ENCODE peak calls at places on chromosomes 16 and 17, in five cellular contexts. A is neural progenitor cell, M is PC-3, F is SK-N-SH, U is HCT116. K is an unnamed sample.

GRCh38 chr16:19710191-19710908 is 7.7 kb downstream of the KNOP1 start:
- DNase-seq in A (peak), M (no peak), F (no peak), U (no peak), K (no peak)

GRCh38 chr16:73616186-73616585 is 568.3 kb upstream of the ZFHX3 start:
- DNase-seq in A (peak), M (no peak), F (no peak), U (peak), K (peak)

GRCh38 chr16:71205482-71206131 is 24.9 kb downstream of the HYDIN start:
- DNase-seq in A (no peak), M (no peak), F (no peak), U (no peak), K (no peak)

GRCh38 chr17:80879723-80880649 is 111.7 kb upstream of the CHMP6 start:
- DNase-seq in A (no peak), M (no peak), F (no peak), U (no peak), K (no peak)

GRCh38 chr16:2495041-2495440 is 18.7 kb upstream of the ATP6V0C start:
- DNase-seq in A (no peak), M (no peak), F (no peak), U (no peak), K (no peak)

GRCh38 chr17:38898812-38899348 is 26.5 kb upstream of the LASP1NB start:
- DNase-seq in A (no peak), M (peak), F (no peak), U (no peak), K (peak)

GRCh38 chr16:1907226-1907849 is 10.9 kb downstream of the HS3ST6 start:
- DNase-seq in A (peak), M (no peak), F (peak), U (no peak), K (no peak)

GRCh38 chr17:41739661-41740352 is 5.4 kb upstream of the HAP1 start:
- DNase-seq in A (no peak), M (peak), F (no peak), U (no peak), K (no peak)

GRCh38 chr17:30113213-30113612 is 3.4 kb upstream of the NSRP1 start:
- DNase-seq in A (no peak), M (peak), F (no peak), U (no peak), K (peak)

GRCh38 chr16:69501956-69502457 is 63.8 kb upstream of the NFAT5 start:
- DNase-seq in A (no peak), M (no peak), F (no peak), U (no peak), K (peak)

GRCh38 chr17:44188757-44189403 is 2.1 kb downstream of the TMUB2 start:
- DNase-seq in A (no peak), M (no peak), F (no peak), U (no peak), K (no peak)

GRCh38 chr17:2158011-2158410 is 103.1 kb downstream of the HIC1 start:
- DNase-seq in A (no peak), M (no peak), F (no peak), U (no peak), K (no peak)

GRCh38 chr16:48383204-48383876 is 1.9 kb downstream of the SIAH1 start:
- DNase-seq in A (no peak), M (no peak), F (no peak), U (no peak), K (no peak)

GRCh38 chr17:40363480-40363838 is 1.1 kb downstream of the GJD3 start:
- DNase-seq in A (peak), M (no peak), F (no peak), U (no peak), K (no peak)

GRCh38 chr16:88381820-88382451 is 823 bp upstream of the ZNF469 start:
- DNase-seq in A (no peak), M (no peak), F (no peak), U (no peak), K (no peak)

GRCh38 chr17:50274142-50274944 is at the start of gene TMEM92:
- DNase-seq in A (peak), M (peak), F (peak), U (peak), K (no peak)

GRCh38 chr17:46023783-46024388 is 24.8 kb downstream of the STH start:
- DNase-seq in A (no peak), M (no peak), F (no peak), U (no peak), K (no peak)

GRCh38 chr16:25628766-25629165 is 63.0 kb upstream of the HS3ST4 start:
- DNase-seq in A (no peak), M (no peak), F (no peak), U (no peak), K (no peak)

GRCh38 chr17:15398736-15399331 is 57.4 kb upstream of the TEKT3 start:
- DNase-seq in A (no peak), M (peak), F (peak), U (no peak), K (no peak)

GRCh38 chr17:67211742-67212141 is 33.3 kb downstream of the HELZ start:
- DNase-seq in A (no peak), M (no peak), F (no peak), U (no peak), K (no peak)

GRCh38 chr16:12061336-12062055 is 85.0 kb downstream of the SNX29 start:
- DNase-seq in A (no peak), M (peak), F (no peak), U (no peak), K (no peak)

GRCh38 chr16:72092832-72093447 is 480 bp downstream of the TXNL4B start:
- DNase-seq in A (peak), M (peak), F (no peak), U (no peak), K (peak)

GRCh38 chr17:5793899-5794298 is 209.6 kb upstream of the NLRP1 start:
- DNase-seq in A (peak), M (peak), F (no peak), U (no peak), K (peak)

GRCh38 chr17:16973760-16974540 is 2.0 kb upstream of the TNFRSF13B start:
- DNase-seq in A (no peak), M (no peak), F (no peak), U (no peak), K (peak)

GRCh38 chr16:73878616-73879015 is 418.0 kb upstream of the PSMD7 start:
- DNase-seq in A (peak), M (peak), F (peak), U (peak), K (peak)

GRCh38 chr17:82897514-82898249 is 57.9 kb upstream of the ZNF750 start:
- DNase-seq in A (no peak), M (no peak), F (no peak), U (no peak), K (no peak)

GRCh38 chr16:48511716-48512115 is 98.3 kb downstream of the N4BP1 start:
- DNase-seq in A (no peak), M (no peak), F (no peak), U (no peak), K (no peak)

GRCh38 chr17:35612924-35613521 is 25.9 kb downstream of the AP2B1 start:
- DNase-seq in A (peak), M (peak), F (peak), U (peak), K (peak)

GRCh38 chr17:41792835-41793748 is 6.6 kb upstream of the JUP start:
- DNase-seq in A (peak), M (peak), F (peak), U (peak), K (no peak)

GRCh38 chr17:72403713-72404209 is 282.9 kb downstream of the SOX9 start:
- DNase-seq in A (no peak), M (no peak), F (no peak), U (no peak), K (no peak)

GRCh38 chr17:67272312-67273050 is 27.5 kb upstream of the HELZ start:
- DNase-seq in A (peak), M (no peak), F (no peak), U (no peak), K (no peak)

GRCh38 chr16:15775663-15776304 is 81.0 kb downstream of the MYH11 start:
- DNase-seq in A (no peak), M (peak), F (no peak), U (no peak), K (no peak)

GRCh38 chr16:46906360-46907060 is 22.3 kb downstream of the GPT2 start:
- DNase-seq in A (no peak), M (no peak), F (no peak), U (no peak), K (no peak)

GRCh38 chr17:40915199-40915661 is 22.2 kb downstream of the KRT23 start:
- DNase-seq in A (no peak), M (peak), F (no peak), U (peak), K (no peak)

GRCh38 chr16:920722-921121 is 50.1 kb downstream of the LMF1 start:
- DNase-seq in A (peak), M (no peak), F (no peak), U (no peak), K (no peak)

GRCh38 chr17:12078791-12079190 is 58.1 kb downstream of the MAP2K4 start:
- DNase-seq in A (no peak), M (peak), F (no peak), U (no peak), K (no peak)

GRCh38 chr17:12070561-12070960 is 49.9 kb downstream of the MAP2K4 start:
- DNase-seq in A (no peak), M (peak), F (no peak), U (no peak), K (no peak)

GRCh38 chr17:12068946-12069345 is 48.3 kb downstream of the MAP2K4 start:
- DNase-seq in A (no peak), M (no peak), F (no peak), U (no peak), K (no peak)

GRCh38 chr17:12077773-12078172 is 57.1 kb downstream of the MAP2K4 start:
- DNase-seq in A (no peak), M (no peak), F (no peak), U (no peak), K (no peak)

DNA sequence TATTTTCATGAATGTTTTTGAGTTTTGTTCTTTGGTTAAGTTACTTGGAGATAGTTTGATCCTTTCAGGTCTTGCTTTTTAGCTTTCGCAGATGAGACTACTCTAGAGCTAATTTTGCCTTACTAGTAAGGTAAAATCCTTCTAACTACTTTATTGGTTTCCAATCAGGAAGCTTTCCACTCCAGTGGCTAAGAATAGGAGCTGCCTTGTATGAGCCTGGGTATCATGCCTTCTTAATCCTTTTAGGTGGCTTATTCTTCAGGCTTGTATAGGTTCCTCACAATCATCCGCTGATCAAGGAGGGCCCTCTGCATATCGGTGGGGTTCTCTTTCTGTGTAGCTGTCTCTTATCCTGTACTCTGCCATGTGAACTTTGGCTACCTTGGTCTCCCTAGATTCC is 53.7 kb downstream of the MAP2K4 start:
- DNase-seq in A (peak), M (no peak), F (no peak), U (no peak), K (no peak)
- H3K9ac ChIP-seq in A (no peak), M (no peak), F (no peak), U (no peak), K (no peak)

DNA sequence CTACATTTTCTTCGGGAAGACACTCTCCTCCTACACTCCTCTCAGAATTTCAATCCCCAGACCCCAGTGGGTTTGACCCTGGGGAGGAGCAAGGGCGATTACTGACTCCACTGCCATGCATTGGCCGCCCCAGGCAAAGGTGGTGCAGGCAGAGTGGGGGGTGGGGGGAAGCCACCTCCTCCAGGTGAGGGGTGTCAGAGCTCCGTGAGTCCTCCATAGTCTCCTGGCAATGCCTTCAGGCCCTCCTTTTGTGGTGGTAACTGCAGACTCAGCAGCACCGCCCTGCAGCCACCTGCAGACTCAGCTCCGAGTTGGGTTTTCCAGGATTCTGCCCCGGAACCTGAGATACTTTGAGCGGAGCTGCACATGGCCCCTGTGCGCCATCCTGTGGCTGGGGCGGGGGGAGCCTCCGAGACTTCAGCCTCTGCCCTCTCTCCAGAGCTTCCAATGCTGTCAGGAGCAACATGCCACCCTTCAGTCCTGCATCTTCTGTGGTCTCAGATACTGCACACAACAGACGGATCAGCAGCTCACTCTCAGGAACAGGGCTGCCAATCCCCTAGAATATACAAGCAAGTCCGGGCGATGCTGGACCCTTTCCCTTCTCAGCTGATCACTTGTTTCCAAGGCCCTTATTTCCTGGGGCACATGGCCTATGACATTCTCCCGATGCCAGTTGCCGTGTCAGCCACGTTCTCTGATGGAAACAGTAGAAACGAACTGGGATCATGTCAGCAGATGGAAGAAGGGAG is 2.4 kb upstream of the SLC47A2 start:
- DNase-seq in A (no peak), M (peak), F (peak), U (no peak), K (peak)
- TF ChIP-seq CTCF in A (peak), M (peak), F (peak), U (peak), K (peak)

GRCh38 chr16:5722220-5722619 is 624.6 kb upstream of the EEF2KMT start:
- DNase-seq in A (no peak), M (no peak), F (peak), U (no peak), K (no peak)
- TF ChIP-seq EZH2phosphoT487 in A (no peak), M (no peak), F (no peak), U (no peak), K (no peak)

GRCh38 chr16:3599922-3600321 is 11.5 kb downstream of the SLX4 start:
- DNase-seq in A (no peak), M (no peak), F (no peak), U (no peak), K (no peak)

GRCh38 chr16:3597676-3598075 is 13.7 kb downstream of the SLX4 start:
- DNase-seq in A (no peak), M (no peak), F (no peak), U (no peak), K (no peak)

GRCh38 chr16:3597226-3597625 is 14.2 kb downstream of the SLX4 start:
- DNase-seq in A (no peak), M (no peak), F (no peak), U (no peak), K (no peak)

GRCh38 chr16:3599121-3599520 is 12.3 kb downstream of the SLX4 start:
- DNase-seq in A (no peak), M (no peak), F (no peak), U (no peak), K (no peak)

GRCh38 chr16:3598236-3598635 is 13.2 kb downstream of the SLX4 start:
- DNase-seq in A (no peak), M (no peak), F (no peak), U (no peak), K (no peak)
- H3K9ac ChIP-seq in A (no peak), M (no peak), F (no peak), U (no peak), K (no peak)

K was measured in MM.1S.